ENCODE peak calls at places on chromosomes 5 and 9, in four cellular contexts. R is stimulated activated CD4-positive, alpha-beta T cell treated with anti-CD3 and anti-CD28 coated beads, Interleukin-12 subunit alpha, Interleukin-12 subunit beta, amount 100 ng/mL, for 4 hours; S is T47D; Q is A673. B is an unnamed sample.

GRCh38 chr9:88025411-88026132 is 51.2 kb upstream of the CDK20 start:
- DNase-seq in S (no peak), R (no peak), Q (no peak), B (no peak)

GRCh38 chr5:116242363-116242762 is 157.5 kb downstream of the COMMD10 start:
- DNase-seq in Q (no peak), R (no peak), S (no peak), B (no peak)

GRCh38 chr5:140324041-140324833 is 21.3 kb upstream of the PFDN1 start:
- DNase-seq in R (no peak), Q (no peak), S (no peak), B (no peak)

GRCh38 chr5:131521252-131521651 is 113.8 kb downstream of the RAPGEF6 start:
- DNase-seq in S (no peak), Q (no peak), R (no peak), B (no peak)

GRCh38 chr5:43312076-43312620 is 1.1 kb downstream of the HMGCS1 start:
- DNase-seq in R (no peak), Q (no peak), S (no peak), B (no peak)

GRCh38 chr5:103375356-103375755 is 116.8 kb downstream of the MACIR start:
- DNase-seq in S (no peak), R (no peak), Q (peak; percentile 56), B (no peak)

GRCh38 chr5:171827162-171827561 is 41.5 kb downstream of the SMIM23 start:
- DNase-seq in S (no peak), Q (no peak), R (no peak), B (no peak)

GRCh38 chr5:66307647-66308257 is 163.7 kb downstream of the SREK1 start:
- DNase-seq in R (no peak), S (peak; percentile 54), Q (peak; percentile 80), B (no peak)

GRCh38 chr5:128105203-128105602 is 21.6 kb downstream of the SLC12A2 start:
- DNase-seq in Q (no peak), S (no peak), R (no peak), B (no peak)

GRCh38 chr9:72292874-72293607 is 72.0 kb downstream of the ZFAND5 start:
- DNase-seq in S (no peak), Q (peak; percentile 71), R (no peak), B (no peak)

GRCh38 chr5:147439253-147439652 is 70.6 kb downstream of the DPYSL3 start:
- DNase-seq in S (no peak), Q (no peak), R (no peak), B (no peak)

GRCh38 chr9:109459423-109459822 is 38.7 kb downstream of the PTPN3 start:
- DNase-seq in Q (no peak), S (no peak), R (no peak), B (no peak)

GRCh38 chr9:134301387-134302129 is 24.7 kb upstream of the RXRA start:
- DNase-seq in Q (no peak), S (no peak), R (no peak), B (no peak)

GRCh38 chr5:91690921-91691320 is 307.8 kb upstream of the ARRDC3 start:
- DNase-seq in S (no peak), Q (peak; percentile 54), R (no peak), B (no peak)

GRCh38 chr9:90813011-90813410 is 11.4 kb downstream of the SYK start:
- DNase-seq in R (no peak), S (no peak), Q (no peak), B (no peak)

GRCh38 chr5:116696356-116696755 is 121.7 kb upstream of the SEMA6A start:
- DNase-seq in Q (no peak), R (no peak), S (no peak), B (peak; percentile 12)

B was measured in GM12892.